ENCODE peak calls at places on chromosomes 16 and 17, in five cellular contexts. D is heart left ventricle, J is tibial nerve, Q is GM23338, E is stomach. N is an unnamed sample.

GRCh38 chr16:31356566-31357323 is 1.8 kb downstream of the ITGAX start:
- DNase-seq in D (no peak), J (no peak), Q (peak; percentile 50), E (no peak), N (no peak)

GRCh38 chr16:60852635-60853034 is 1183.6 kb downstream of the CDH8 start:
- DNase-seq in D (no peak), J (no peak), Q (no peak), E (no peak), N (no peak)

GRCh38 chr17:57340160-57340981 is 84.0 kb downstream of the MSI2 start:
- DNase-seq in D (no peak), J (no peak), Q (no peak), E (no peak), N (no peak)

GRCh38 chr16:69083306-69083941 is 22.0 kb upstream of the HAS3 start:
- DNase-seq in D (no peak), J (no peak), Q (no peak), E (no peak), N (no peak)

GRCh38 chr16:80806957-80807356 is 2.6 kb upstream of the CDYL2 start:
- DNase-seq in D (peak; percentile 21), J (no peak), Q (no peak), E (no peak), N (peak; percentile 9)

GRCh38 chr17:35907691-35908090 is 22.9 kb downstream of the RDM1 start:
- DNase-seq in D (no peak), J (no peak), Q (no peak), E (no peak), N (no peak)

GRCh38 chr17:35804658-35805192 is 4.6 kb upstream of the TAF15 start:
- DNase-seq in D (no peak), J (no peak), Q (peak; percentile 95), E (peak; percentile 44), N (peak; percentile 79)

GRCh38 chr16:52538511-52538910 is 8.4 kb downstream of the TOX3 start:
- DNase-seq in D (no peak), J (no peak), Q (no peak), E (no peak), N (no peak)

GRCh38 chr16:46728804-46729203 is 19.3 kb downstream of the MYLK3 start:
- DNase-seq in D (no peak), J (no peak), Q (no peak), E (no peak), N (no peak)

GRCh38 chr17:46818319-46818928 is at the start of gene WNT3:
- DNase-seq in D (no peak), J (no peak), Q (peak; percentile 93), E (no peak), N (no peak)

GRCh38 chr16:87764600-87765472 is 950 bp downstream of the KLHDC4 start:
- DNase-seq in D (no peak), J (no peak), Q (no peak), E (no peak), N (no peak)

GRCh38 chr17:36627101-36627500 is 25.7 kb downstream of the MRM1 start:
- DNase-seq in D (no peak), J (no peak), Q (peak; percentile 56), E (no peak), N (no peak)

GRCh38 chr16:3609895-3610697 is 1.3 kb downstream of the SLX4 start:
- DNase-seq in D (no peak), J (no peak), Q (no peak), E (no peak), N (no peak)

GRCh38 chr17:9790889-9791876 is at the start of gene DHRS7C:
- DNase-seq in D (peak; percentile 68), J (no peak), Q (no peak), E (no peak), N (no peak)

GRCh38 chr16:86929149-86929871 is 351.0 kb downstream of the FOXL1 start:
- DNase-seq in D (peak; percentile 71), J (no peak), Q (no peak), E (no peak), N (no peak)

GRCh38 chr16:77193377-77193776 is 2.4 kb downstream of the MON1B start:
- DNase-seq in D (no peak), J (no peak), Q (no peak), E (no peak), N (no peak)

GRCh38 chr17:73091770-73092517 is 544 bp downstream of the SLC39A11 start:
- DNase-seq in D (peak; percentile 40), J (no peak), Q (peak; percentile 72), E (peak; percentile 33), N (no peak)

DNA sequence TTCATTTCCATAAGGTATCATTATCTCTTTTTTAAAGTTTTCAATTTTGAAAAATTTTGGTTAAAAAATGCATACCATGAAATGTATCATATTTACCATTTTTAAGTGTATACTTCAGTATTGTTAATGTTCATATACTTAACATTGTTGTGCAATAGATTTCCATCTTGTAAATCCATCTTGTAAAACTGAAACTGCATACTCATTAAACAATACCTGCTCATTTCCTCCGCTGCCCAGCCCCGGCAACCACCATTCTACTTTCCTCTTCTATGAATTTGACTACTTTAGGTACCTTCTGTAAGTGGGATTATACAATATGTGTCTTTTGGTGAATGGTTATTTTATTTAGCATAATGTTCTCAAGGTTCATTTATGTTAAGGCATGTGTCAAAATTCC is 6.5 kb downstream of the CCL2 start:
- DNase-seq in D (no peak), J (no peak), Q (no peak), E (no peak), N (no peak)
- TF ChIP-seq CTCF in D (no peak), J (no peak), Q (no peak), E (no peak), N (no peak)

GRCh38 chr17:55728361-55728760 is 5.7 kb upstream of the TMEM100 start:
- DNase-seq in D (no peak), J (no peak), Q (no peak), E (no peak), N (no peak)

GRCh38 chr17:55730380-55730779 is 7.7 kb upstream of the TMEM100 start:
- DNase-seq in D (no peak), J (no peak), Q (no peak), E (no peak), N (no peak)

GRCh38 chr17:55728833-55729232 is 6.2 kb upstream of the TMEM100 start:
- DNase-seq in D (no peak), J (no peak), Q (no peak), E (no peak), N (no peak)

GRCh38 chr17:55730808-55731207 is 8.1 kb upstream of the TMEM100 start:
- DNase-seq in D (no peak), J (no peak), Q (no peak), E (no peak), N (no peak)

DNA sequence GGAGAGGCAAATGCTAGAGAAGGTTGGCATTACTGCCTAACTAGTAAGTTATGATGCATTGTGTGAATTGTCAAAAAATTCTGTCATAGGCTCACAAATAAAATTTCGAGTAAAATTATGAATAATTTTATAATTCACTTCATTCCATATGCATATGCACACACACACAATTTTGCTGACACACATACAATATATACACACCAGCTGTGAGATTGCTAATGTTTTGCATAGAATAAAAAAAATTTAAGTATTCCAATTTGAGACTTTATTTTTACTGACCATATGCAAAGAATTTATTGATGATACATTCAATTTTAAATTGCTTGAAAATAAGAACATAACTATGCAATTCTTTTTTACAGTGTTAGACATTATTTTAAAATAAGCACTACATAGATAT is 6.8 kb upstream of the TMEM100 start:
- DNase-seq in D (no peak), J (no peak), Q (no peak), E (no peak), N (no peak)
- H3K4me3 ChIP-seq in D (peak overlapping the region; percentile 34), J (no peak overlapping the region), Q (no peak overlapping the region), E (no peak overlapping the region), N (no peak overlapping the region)

GRCh38 chr17:79750650-79751545 is 20.2 kb downstream of the ENPP7 start:
- DNase-seq in D (no peak), J (no peak), Q (no peak), E (no peak), N (no peak)

GRCh38 chr17:79754359-79754758 is 23.6 kb upstream of the CBX2 start:
- DNase-seq in D (no peak), J (no peak), Q (no peak), E (no peak), N (no peak)

GRCh38 chr17:79749958-79750357 is 19.2 kb downstream of the ENPP7 start:
- DNase-seq in D (no peak), J (no peak), Q (no peak), E (no peak), N (no peak)

GRCh38 chr17:79749156-79749815 is 18.5 kb downstream of the ENPP7 start:
- DNase-seq in D (no peak), J (no peak), Q (no peak), E (no peak), N (peak; percentile 28)

DNA sequence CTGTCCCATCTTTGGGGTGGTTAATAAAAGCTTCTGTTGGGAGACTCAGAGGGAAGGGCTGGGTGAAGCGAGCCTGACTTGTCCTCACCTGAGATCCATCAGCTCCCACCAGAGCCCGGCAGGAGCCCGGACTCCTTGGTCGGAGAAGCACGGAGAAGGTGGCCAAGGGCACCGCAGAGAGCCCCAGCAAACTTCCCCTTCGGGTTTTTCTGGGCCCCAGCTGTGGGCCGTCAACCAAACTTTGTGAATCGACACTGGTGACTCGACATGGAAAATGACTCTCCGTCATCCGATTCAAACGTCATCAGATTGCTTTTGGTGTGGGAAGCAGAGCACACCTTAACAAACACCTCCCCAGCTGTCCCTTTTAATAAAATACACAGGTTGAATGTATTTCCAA is 21.4 kb downstream of the ENPP7 start:
- DNase-seq in D (no peak), J (no peak), Q (no peak), E (no peak), N (no peak)
- H3K27me3 ChIP-seq in D (peaks cover 71% of the 10 kb centered on the region), J (peaks cover 2% of the 10 kb centered on the region), Q (peaks cover 41% of the 10 kb centered on the region), E (peaks cover 56% of the 10 kb centered on the region), N (peaks cover 18% of the 10 kb centered on the region)

DNA sequence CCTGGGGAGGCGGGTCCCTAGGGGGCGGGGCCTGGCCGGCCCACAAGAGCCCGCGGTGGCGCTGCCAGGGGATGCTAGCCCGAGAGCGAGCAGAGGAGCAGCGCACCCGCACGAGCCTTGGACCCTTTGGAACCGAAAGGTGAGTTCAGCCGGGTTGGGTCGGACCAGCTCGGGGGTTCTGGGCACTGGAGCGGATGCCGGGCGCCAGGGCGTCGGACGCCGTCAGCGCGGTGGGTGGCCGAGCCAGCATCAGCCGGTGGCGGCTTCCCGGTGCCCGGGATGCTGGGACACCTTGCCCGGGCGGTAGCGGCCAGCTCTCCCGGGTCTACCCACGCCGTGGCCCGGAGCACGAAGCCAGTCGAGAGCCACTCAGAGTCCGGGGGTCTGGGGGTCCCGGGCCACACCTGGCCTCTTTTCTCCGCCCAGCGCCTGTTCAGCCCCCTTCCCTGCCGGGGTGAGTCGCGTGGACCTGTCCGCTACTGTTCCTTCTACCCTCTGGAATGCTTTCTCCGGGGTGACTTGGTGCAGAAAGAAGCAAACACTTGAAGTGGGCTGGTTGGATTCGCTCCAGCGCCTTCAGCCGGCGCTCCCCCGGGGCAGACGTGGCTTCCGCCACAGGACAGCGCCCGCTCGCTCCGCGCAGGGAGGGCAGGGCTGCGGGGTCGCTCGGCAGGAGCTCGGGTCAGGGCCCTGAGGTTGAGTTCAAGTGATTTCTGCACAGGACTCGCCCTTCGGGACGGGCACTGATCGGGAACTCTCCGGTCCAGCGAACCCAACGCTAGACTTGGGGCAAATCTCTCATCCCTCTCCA is at the start of gene SCNN1G:
- DNase-seq in D (peak; percentile 25), J (no peak), Q (peak; percentile 52), E (peak; percentile 31), N (no peak)
- TF ChIP-seq CTCF in D (no peak), J (peak; percentile 11), Q (no peak), E (no peak), N (no peak)

N was measured in BJ.